ENCODE peak calls at places on chromosomes 7 and 10, in ten cellular contexts. One of them, this sample, is unnamed.

GRCh38 chr10:51397695-51398094 is 301.7 kb downstream of the CSTF2T start:
- DNase-seq in H9: no peak
- DNase-seq in lower leg skin: peak; percentile 57
- DNase-seq in esophagus muscularis mucosa: no peak
- DNase-seq in cardiac fibroblast: peak; percentile 76
- DNase-seq in neuronal stem cell: no peak
- DNase-seq in A172: no peak
- DNase-seq in NCI-H1092: peak; percentile 6
- DNase-seq in activated CD4-positive, alpha-beta T cell treated with anti-CD3 and anti-CD28 coated beads, Interleukin-2, amount 10 ng/mL, durations not matched to agents 7 days and 5 days: no peak
- DNase-seq in central memory CD4-positive, alpha-beta T cell: no peak
- DNase-seq in this sample: peak; percentile 84

GRCh38 chr10:97788552-97789442 is 17.0 kb upstream of the SFRP5 start:
- DNase-seq in H9: no peak
- DNase-seq in central memory CD4-positive, alpha-beta T cell: no peak
- DNase-seq in activated CD4-positive, alpha-beta T cell treated with anti-CD3 and anti-CD28 coated beads, Interleukin-2, amount 10 ng/mL, durations not matched to agents 7 days and 5 days: no peak
- DNase-seq in neuronal stem cell: no peak
- DNase-seq in NCI-H1092: no peak
- DNase-seq in esophagus muscularis mucosa: no peak
- DNase-seq in lower leg skin: no peak
- DNase-seq in cardiac fibroblast: peak; percentile 54
- DNase-seq in A172: peak; percentile 38
- DNase-seq in this sample: peak; percentile 51

GRCh38 chr10:30600005-30600404 is 29.5 kb downstream of the LYZL2 start:
- DNase-seq in activated CD4-positive, alpha-beta T cell treated with anti-CD3 and anti-CD28 coated beads, Interleukin-2, amount 10 ng/mL, durations not matched to agents 7 days and 5 days: no peak
- DNase-seq in esophagus muscularis mucosa: no peak
- DNase-seq in H9: no peak
- DNase-seq in A172: no peak
- DNase-seq in neuronal stem cell: no peak
- DNase-seq in lower leg skin: no peak
- DNase-seq in central memory CD4-positive, alpha-beta T cell: no peak
- DNase-seq in cardiac fibroblast: no peak
- DNase-seq in NCI-H1092: no peak
- DNase-seq in this sample: no peak

GRCh38 chr7:100127866-100128601 is 1.3 kb downstream of the MBLAC1 start:
- DNase-seq in activated CD4-positive, alpha-beta T cell treated with anti-CD3 and anti-CD28 coated beads, Interleukin-2, amount 10 ng/mL, durations not matched to agents 7 days and 5 days: peak; percentile 23
- DNase-seq in NCI-H1092: no peak
- DNase-seq in esophagus muscularis mucosa: no peak
- DNase-seq in lower leg skin: no peak
- DNase-seq in cardiac fibroblast: peak; percentile 15
- DNase-seq in A172: no peak
- DNase-seq in H9: peak; percentile 51
- DNase-seq in neuronal stem cell: no peak
- DNase-seq in central memory CD4-positive, alpha-beta T cell: no peak
- DNase-seq in this sample: no peak

GRCh38 chr7:46390042-46390441 is 469.0 kb upstream of the IGFBP3 start:
- DNase-seq in neuronal stem cell: no peak
- DNase-seq in H9: no peak
- DNase-seq in central memory CD4-positive, alpha-beta T cell: no peak
- DNase-seq in A172: no peak
- DNase-seq in NCI-H1092: no peak
- DNase-seq in lower leg skin: no peak
- DNase-seq in cardiac fibroblast: no peak
- DNase-seq in esophagus muscularis mucosa: no peak
- DNase-seq in activated CD4-positive, alpha-beta T cell treated with anti-CD3 and anti-CD28 coated beads, Interleukin-2, amount 10 ng/mL, durations not matched to agents 7 days and 5 days: no peak
- DNase-seq in this sample: no peak

GRCh38 chr7:25619963-25620799 is 391.9 kb upstream of the NPVF start:
- DNase-seq in central memory CD4-positive, alpha-beta T cell: peak; percentile 27
- DNase-seq in esophagus muscularis mucosa: peak; percentile 91
- DNase-seq in activated CD4-positive, alpha-beta T cell treated with anti-CD3 and anti-CD28 coated beads, Interleukin-2, amount 10 ng/mL, durations not matched to agents 7 days and 5 days: peak; percentile 29
- DNase-seq in lower leg skin: peak; percentile 32
- DNase-seq in A172: no peak
- DNase-seq in neuronal stem cell: no peak
- DNase-seq in H9: no peak
- DNase-seq in cardiac fibroblast: peak; percentile 49
- DNase-seq in NCI-H1092: no peak
- DNase-seq in this sample: no peak

GRCh38 chr7:2972531-2973161 is 71.0 kb downstream of the CARD11 start:
- DNase-seq in esophagus muscularis mucosa: no peak
- DNase-seq in central memory CD4-positive, alpha-beta T cell: no peak
- DNase-seq in neuronal stem cell: no peak
- DNase-seq in H9: no peak
- DNase-seq in lower leg skin: no peak
- DNase-seq in activated CD4-positive, alpha-beta T cell treated with anti-CD3 and anti-CD28 coated beads, Interleukin-2, amount 10 ng/mL, durations not matched to agents 7 days and 5 days: no peak
- DNase-seq in NCI-H1092: no peak
- DNase-seq in A172: no peak
- DNase-seq in cardiac fibroblast: no peak
- DNase-seq in this sample: no peak

GRCh38 chr7:3042861-3043489 is 692 bp downstream of the CARD11 start:
- DNase-seq in H9: peak; percentile 45
- DNase-seq in activated CD4-positive, alpha-beta T cell treated with anti-CD3 and anti-CD28 coated beads, Interleukin-2, amount 10 ng/mL, durations not matched to agents 7 days and 5 days: peak; percentile 80
- DNase-seq in central memory CD4-positive, alpha-beta T cell: peak; percentile 66
- DNase-seq in esophagus muscularis mucosa: no peak
- DNase-seq in lower leg skin: no peak
- DNase-seq in A172: peak; percentile 70
- DNase-seq in neuronal stem cell: no peak
- DNase-seq in cardiac fibroblast: no peak
- DNase-seq in NCI-H1092: no peak
- DNase-seq in this sample: no peak

GRCh38 chr10:82288461-82288881 is 413.5 kb downstream of the NRG3 start:
- DNase-seq in esophagus muscularis mucosa: no peak
- DNase-seq in A172: peak; percentile 57
- DNase-seq in H9: no peak
- DNase-seq in cardiac fibroblast: no peak
- DNase-seq in NCI-H1092: no peak
- DNase-seq in neuronal stem cell: no peak
- DNase-seq in lower leg skin: no peak
- DNase-seq in activated CD4-positive, alpha-beta T cell treated with anti-CD3 and anti-CD28 coated beads, Interleukin-2, amount 10 ng/mL, durations not matched to agents 7 days and 5 days: no peak
- DNase-seq in central memory CD4-positive, alpha-beta T cell: no peak
- DNase-seq in this sample: no peak

GRCh38 chr10:43203491-43204393 is 63.1 kb downstream of the RASGEF1A start:
- DNase-seq in cardiac fibroblast: peak; percentile 14
- DNase-seq in lower leg skin: no peak
- DNase-seq in central memory CD4-positive, alpha-beta T cell: no peak
- DNase-seq in H9: peak; percentile 90
- DNase-seq in esophagus muscularis mucosa: no peak
- DNase-seq in NCI-H1092: no peak
- DNase-seq in neuronal stem cell: no peak
- DNase-seq in A172: no peak
- DNase-seq in activated CD4-positive, alpha-beta T cell treated with anti-CD3 and anti-CD28 coated beads, Interleukin-2, amount 10 ng/mL, durations not matched to agents 7 days and 5 days: no peak
- DNase-seq in this sample: no peak

GRCh38 chr7:45885264-45885882 is 2.9 kb upstream of the IGFBP1 start:
- DNase-seq in lower leg skin: no peak
- DNase-seq in cardiac fibroblast: peak; percentile 24
- DNase-seq in neuronal stem cell: no peak
- DNase-seq in esophagus muscularis mucosa: peak; percentile 83
- DNase-seq in activated CD4-positive, alpha-beta T cell treated with anti-CD3 and anti-CD28 coated beads, Interleukin-2, amount 10 ng/mL, durations not matched to agents 7 days and 5 days: no peak
- DNase-seq in NCI-H1092: no peak
- DNase-seq in central memory CD4-positive, alpha-beta T cell: no peak
- DNase-seq in A172: peak; percentile 96
- DNase-seq in H9: no peak
- DNase-seq in this sample: no peak

GRCh38 chr10:63819753-63820347 is 298.6 kb downstream of the REEP3 start:
- DNase-seq in central memory CD4-positive, alpha-beta T cell: no peak
- DNase-seq in A172: peak; percentile 62
- DNase-seq in NCI-H1092: peak; percentile 0
- DNase-seq in lower leg skin: peak; percentile 52
- DNase-seq in activated CD4-positive, alpha-beta T cell treated with anti-CD3 and anti-CD28 coated beads, Interleukin-2, amount 10 ng/mL, durations not matched to agents 7 days and 5 days: peak; percentile 19
- DNase-seq in neuronal stem cell: peak; percentile 6
- DNase-seq in esophagus muscularis mucosa: no peak
- DNase-seq in cardiac fibroblast: peak; percentile 87
- DNase-seq in H9: peak; percentile 55
- DNase-seq in this sample: peak; percentile 76

GRCh38 chr7:104327963-104328307 is 468 bp upstream of the LHFPL3 start:
- DNase-seq in cardiac fibroblast: no peak
- DNase-seq in central memory CD4-positive, alpha-beta T cell: no peak
- DNase-seq in lower leg skin: no peak
- DNase-seq in A172: no peak
- DNase-seq in activated CD4-positive, alpha-beta T cell treated with anti-CD3 and anti-CD28 coated beads, Interleukin-2, amount 10 ng/mL, durations not matched to agents 7 days and 5 days: no peak
- DNase-seq in neuronal stem cell: peak; percentile 6
- DNase-seq in H9: peak; percentile 54
- DNase-seq in esophagus muscularis mucosa: no peak
- DNase-seq in NCI-H1092: peak; percentile 57
- DNase-seq in this sample: no peak

GRCh38 chr7:91112902-91113321 is 151.3 kb upstream of the FZD1 start:
- DNase-seq in H9: no peak
- DNase-seq in lower leg skin: no peak
- DNase-seq in central memory CD4-positive, alpha-beta T cell: no peak
- DNase-seq in esophagus muscularis mucosa: no peak
- DNase-seq in neuronal stem cell: no peak
- DNase-seq in A172: no peak
- DNase-seq in activated CD4-positive, alpha-beta T cell treated with anti-CD3 and anti-CD28 coated beads, Interleukin-2, amount 10 ng/mL, durations not matched to agents 7 days and 5 days: no peak
- DNase-seq in cardiac fibroblast: peak; percentile 28
- DNase-seq in NCI-H1092: no peak
- DNase-seq in this sample: peak; percentile 59

GRCh38 chr7:100102950-100103840 is 1.8 kb downstream of the AP4M1 start:
- DNase-seq in lower leg skin: no peak
- DNase-seq in NCI-H1092: no peak
- DNase-seq in neuronal stem cell: no peak
- DNase-seq in A172: peak; percentile 99
- DNase-seq in H9: no peak
- DNase-seq in cardiac fibroblast: peak; percentile 77
- DNase-seq in esophagus muscularis mucosa: no peak
- DNase-seq in activated CD4-positive, alpha-beta T cell treated with anti-CD3 and anti-CD28 coated beads, Interleukin-2, amount 10 ng/mL, durations not matched to agents 7 days and 5 days: no peak
- DNase-seq in central memory CD4-positive, alpha-beta T cell: no peak
- DNase-seq in this sample: peak; percentile 92

GRCh38 chr10:119103687-119104652 is at the start of gene DENND10:
- DNase-seq in lower leg skin: peak; percentile 74
- DNase-seq in cardiac fibroblast: peak; percentile 91
- DNase-seq in A172: peak; percentile 53
- DNase-seq in H9: peak; percentile 91
- DNase-seq in central memory CD4-positive, alpha-beta T cell: peak; percentile 49
- DNase-seq in activated CD4-positive, alpha-beta T cell treated with anti-CD3 and anti-CD28 coated beads, Interleukin-2, amount 10 ng/mL, durations not matched to agents 7 days and 5 days: peak; percentile 71
- DNase-seq in NCI-H1092: peak; percentile 27
- DNase-seq in esophagus muscularis mucosa: peak; percentile 96
- DNase-seq in neuronal stem cell: peak; percentile 80
- DNase-seq in this sample: peak; percentile 83

This sample was measured in fibroblast of lung.